ENCODE peak calls at places on chromosomes 1 and 21, in six cellular contexts. M is IMR-90, U is neural progenitor cell, T is GM23248, K is esophagus squamous epithelium, Q is right lobe of liver. J is an unnamed sample.

GRCh38 chr1:84862810-84863251 is 30.2 kb downstream of the LPAR3 start:
- DNase-seq in M (no peak), U (no peak), T (no peak), K (no peak), Q (no peak), J (no peak)

GRCh38 chr1:66300986-66301451 is 232.9 kb upstream of the SGIP1 start:
- DNase-seq in M (peak; percentile 59), U (no peak), T (peak; percentile 78), K (no peak), Q (no peak), J (no peak)

GRCh38 chr1:55868026-55868425 is 652.9 kb upstream of the USP24 start:
- DNase-seq in M (peak; percentile 50), U (peak; percentile 22), T (peak; percentile 52), K (no peak), Q (no peak), J (no peak)

GRCh38 chr1:165315481-165315880 is 41.0 kb downstream of the LMX1A start:
- DNase-seq in M (no peak), U (no peak), T (no peak), K (no peak), Q (no peak), J (no peak)

GRCh38 chr1:109763646-109764415 is at the start of gene EPS8L3:
- DNase-seq in M (no peak), U (no peak), T (no peak), K (no peak), Q (peak; percentile 44), J (no peak)

GRCh38 chr1:78101514-78101913 is 55.7 kb downstream of the GIPC2 start:
- DNase-seq in M (peak; percentile 97), U (no peak), T (peak; percentile 96), K (no peak), Q (peak; percentile 54), J (no peak)

GRCh38 chr1:162310337-162310736 is 66.3 kb downstream of the SPATA46 start:
- DNase-seq in M (peak; percentile 33), U (no peak), T (no peak), K (no peak), Q (no peak), J (no peak)

GRCh38 chr1:110186558-110186957 is 23.6 kb upstream of the KCNC4 start:
- DNase-seq in M (no peak), U (no peak), T (no peak), K (no peak), Q (no peak), J (no peak)

GRCh38 chr1:206872139-206872538 is 6.7 kb downstream of the IL20 start:
- DNase-seq in M (no peak), U (no peak), T (no peak), K (no peak), Q (no peak), J (no peak)

GRCh38 chr21:17257784-17258183 is 255.1 kb upstream of the CXADR start:
- DNase-seq in M (no peak), U (no peak), T (peak; percentile 80), K (no peak), Q (no peak), J (no peak)

GRCh38 chr1:80318108-80318507 is 1311.6 kb upstream of the ADGRL4 start:
- DNase-seq in M (no peak), U (no peak), T (no peak), K (no peak), Q (no peak), J (no peak)

GRCh38 chr1:16440150-16440479 is 409 bp upstream of the NECAP2 start:
- DNase-seq in M (no peak), U (no peak), T (no peak), K (no peak), Q (peak; percentile 49), J (no peak)

GRCh38 chr1:60151311-60151710 is 77.7 kb upstream of the C1orf87 start:
- DNase-seq in M (no peak), U (no peak), T (no peak), K (no peak), Q (no peak), J (no peak)

GRCh38 chr1:173295391-173295790 is 88.3 kb upstream of the TNFSF4 start:
- DNase-seq in M (no peak), U (no peak), T (peak; percentile 45), K (no peak), Q (no peak), J (no peak)

GRCh38 chr1:238916828-238917227 is 469.5 kb upstream of the CHRM3 start:
- DNase-seq in M (no peak), U (no peak), T (no peak), K (no peak), Q (no peak), J (no peak)

GRCh38 chr1:50343323-50343722 is 79.9 kb downstream of the DMRTA2 start:
- DNase-seq in M (no peak), U (no peak), T (no peak), K (no peak), Q (no peak), J (no peak)

DNA sequence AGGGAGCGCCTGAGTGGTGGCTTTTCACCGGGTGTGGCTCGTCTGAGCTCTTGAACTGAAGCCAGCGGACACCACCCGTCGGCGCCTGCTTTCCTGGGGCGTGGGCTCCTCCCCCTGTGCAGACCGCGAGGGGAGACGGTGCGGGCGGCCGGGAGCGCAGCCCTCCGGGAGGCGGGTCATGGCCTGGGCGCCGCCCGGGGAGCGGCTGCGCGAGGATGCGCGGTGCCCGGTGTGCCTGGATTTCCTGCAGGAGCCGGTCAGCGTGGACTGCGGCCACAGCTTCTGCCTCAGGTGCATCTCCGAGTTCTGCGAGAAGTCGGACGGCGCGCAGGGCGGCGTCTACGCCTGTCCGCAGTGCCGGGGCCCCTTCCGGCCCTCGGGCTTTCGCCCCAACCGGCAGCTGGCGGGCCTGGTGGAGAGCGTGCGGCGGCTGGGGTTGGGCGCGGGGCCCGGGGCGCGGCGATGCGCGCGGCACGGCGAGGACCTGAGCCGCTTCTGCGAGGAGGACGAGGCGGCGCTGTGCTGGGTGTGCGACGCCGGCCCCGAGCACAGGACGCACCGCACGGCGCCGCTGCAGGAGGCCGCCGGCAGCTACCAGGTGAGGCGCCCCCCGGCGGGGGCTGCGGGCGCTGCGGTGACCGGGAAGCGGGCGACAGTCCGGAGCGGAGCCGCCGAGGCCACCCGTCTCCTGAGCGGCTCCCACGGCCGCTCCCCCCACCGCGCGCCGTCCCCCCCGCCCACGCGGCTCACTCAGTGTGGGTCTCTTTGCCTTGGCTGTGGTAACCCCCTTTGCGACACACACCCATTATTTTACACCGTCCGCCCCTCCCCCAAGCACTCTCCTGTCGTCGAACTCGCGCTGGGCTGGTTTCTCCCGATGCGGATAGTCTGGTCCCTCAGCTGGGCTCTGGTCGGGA is at the start of gene TRIM58:
- DNase-seq in M (no peak), U (no peak), T (no peak), K (no peak), Q (no peak), J (no peak)
- H3K4me3 ChIP-seq in M (peak within 1 kb of the TSS; percentile 86), U (no peak within 1 kb of the TSS), T (no peak within 1 kb of the TSS), K (peak within 1 kb of the TSS; percentile 81), Q (peak within 1 kb of the TSS; percentile 22), J (no peak within 1 kb of the TSS)

DNA sequence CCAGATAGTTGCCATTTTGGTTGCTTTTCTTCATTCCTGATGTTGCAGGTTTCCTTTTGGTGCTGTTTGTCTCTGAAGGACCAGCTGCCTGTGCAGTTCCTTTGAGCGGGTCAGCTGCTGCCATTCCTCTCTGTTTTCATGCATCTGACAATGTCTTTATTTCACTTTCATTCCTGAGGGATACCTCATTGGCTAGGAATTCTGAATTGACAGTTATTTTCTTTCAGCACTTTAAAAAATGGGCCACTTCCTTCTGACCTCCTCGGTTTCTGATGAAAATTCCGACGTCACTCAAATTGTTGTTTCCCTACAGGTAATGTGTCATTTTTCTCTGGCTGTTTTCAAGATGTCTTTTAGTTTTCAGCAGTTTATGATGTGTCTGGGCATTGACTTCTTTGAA is 24.8 kb downstream of the CCSAP start:
- DNase-seq in M (peak; percentile 37), U (no peak), T (no peak), K (no peak), Q (no peak), J (no peak)
- H3K4me3 ChIP-seq in M (no peak overlapping the region), U (no peak overlapping the region), T (no peak overlapping the region), K (no peak overlapping the region), Q (no peak overlapping the region), J (no peak overlapping the region)

DNA sequence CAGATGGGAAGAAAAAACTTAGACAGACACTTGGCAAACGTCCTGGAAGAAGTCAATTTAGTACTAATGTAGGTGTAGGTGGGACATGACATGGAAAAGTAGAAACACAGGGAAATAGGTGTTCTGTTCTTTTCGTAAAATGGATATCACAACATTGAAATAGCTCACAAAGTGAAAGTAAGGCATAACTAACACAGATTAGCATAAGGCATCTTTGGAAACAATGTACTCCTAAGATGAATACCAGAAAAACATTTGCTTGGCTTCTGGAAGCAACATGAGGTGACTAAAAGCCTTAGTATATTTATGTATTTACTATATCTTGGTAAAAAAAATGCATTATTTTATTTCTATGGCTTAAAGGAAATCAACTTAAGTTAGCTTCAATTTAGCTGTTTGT is 61.6 kb downstream of the GORAB start:
- DNase-seq in M (no peak), U (no peak), T (peak; percentile 55), K (no peak), Q (no peak), J (no peak)
- H3K4me3 ChIP-seq in M (no peak overlapping the region), U (no peak overlapping the region), T (peak overlapping the region; percentile 76), K (peak overlapping the region; percentile 41), Q (no peak overlapping the region), J (no peak overlapping the region)

GRCh38 chr1:150762559-150762958 is 3.0 kb downstream of the CTSS start:
- DNase-seq in M (no peak), U (no peak), T (no peak), K (no peak), Q (no peak), J (no peak)

GRCh38 chr1:150764617-150765090 is 924 bp downstream of the CTSS start:
- DNase-seq in M (peak; percentile 97), U (no peak), T (peak; percentile 64), K (no peak), Q (no peak), J (no peak)

GRCh38 chr1:150763631-150764223 is 1.9 kb downstream of the CTSS start:
- DNase-seq in M (peak; percentile 15), U (no peak), T (no peak), K (no peak), Q (no peak), J (no peak)

GRCh38 chr1:150763018-150763417 is 2.6 kb downstream of the CTSS start:
- DNase-seq in M (no peak), U (no peak), T (no peak), K (no peak), Q (no peak), J (no peak)

DNA sequence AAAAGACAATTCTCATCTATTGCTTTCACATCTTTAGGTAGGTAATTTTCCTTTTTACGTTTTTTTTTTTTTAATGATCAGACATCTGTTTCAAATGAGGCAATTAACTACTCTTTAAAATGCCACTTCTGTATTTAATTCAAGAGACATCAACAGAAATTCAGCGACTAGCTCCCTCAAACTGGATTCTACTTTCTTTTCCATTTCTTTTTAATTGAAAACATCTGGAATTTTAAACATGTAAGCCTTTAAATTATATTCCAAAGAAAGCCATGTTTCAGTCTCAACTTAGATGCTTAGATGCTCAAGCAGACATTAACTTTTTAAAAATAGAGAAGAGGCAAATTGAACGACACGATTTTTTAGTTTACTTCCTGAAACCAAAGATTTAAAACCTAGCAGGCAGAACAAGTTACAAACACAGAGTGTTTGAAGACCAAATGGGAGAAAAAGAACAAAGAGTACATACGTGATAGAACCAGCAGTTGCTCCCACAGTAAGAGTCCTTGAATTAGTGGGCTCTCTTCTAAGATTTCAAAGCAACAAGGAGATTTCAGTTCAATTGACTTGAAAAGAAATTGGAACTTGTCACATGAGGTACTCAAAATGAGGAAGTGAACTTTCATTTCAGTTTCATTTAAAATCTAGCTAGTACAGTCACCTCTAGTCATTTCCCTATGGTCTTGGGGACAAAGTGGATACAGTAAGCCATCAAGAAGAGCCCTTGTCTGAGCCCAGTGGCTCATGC is at the start of gene CTSS:
- DNase-seq in M (peak; percentile 11), U (no peak), T (peak; percentile 40), K (no peak), Q (no peak), J (no peak)
- H3K4me3 ChIP-seq in M (no peak within 1 kb of the TSS), U (no peak within 1 kb of the TSS), T (peak within 1 kb of the TSS; percentile 52), K (peak within 1 kb of the TSS; percentile 62), Q (peak within 1 kb of the TSS; percentile 37), J (no peak within 1 kb of the TSS)